ENCODE peak calls at places on chromosomes 3 and 15, in eight cellular contexts. One of them, this sample, is unnamed. For H3K4me1, the result is how much of the 10 kb centered on the place peaks cover.

GRCh38 chr15:78807359-78807758 is 3.9 kb downstream of the ADAMTS7 start:
- DNase-seq in CD4-positive, alpha-beta memory T cell: no peak
- DNase-seq in lung: no peak
- DNase-seq in stomach: no peak
- DNase-seq in IMR-90: no peak
- DNase-seq in SK-N-SH: no peak
- DNase-seq in CD4-positive, CD25-positive, alpha-beta regulatory T cell: no peak
- DNase-seq in heart right ventricle: no peak
- DNase-seq in this sample: no peak

GRCh38 chr3:30500666-30501399 is 105.6 kb upstream of the TGFBR2 start:
- DNase-seq in CD4-positive, alpha-beta memory T cell: no peak
- DNase-seq in lung: no peak
- DNase-seq in stomach: no peak
- DNase-seq in IMR-90: no peak
- DNase-seq in SK-N-SH: no peak
- DNase-seq in CD4-positive, CD25-positive, alpha-beta regulatory T cell: no peak
- DNase-seq in heart right ventricle: no peak
- DNase-seq in this sample: no peak

GRCh38 chr3:27356976-27357375 is 12.2 kb downstream of the NEK10 start:
- DNase-seq in CD4-positive, alpha-beta memory T cell: no peak
- DNase-seq in lung: no peak
- DNase-seq in stomach: no peak
- DNase-seq in IMR-90: no peak
- DNase-seq in SK-N-SH: no peak
- DNase-seq in CD4-positive, CD25-positive, alpha-beta regulatory T cell: no peak
- DNase-seq in heart right ventricle: no peak
- DNase-seq in this sample: no peak

GRCh38 chr3:9147215-9147895 is 102.1 kb downstream of the SRGAP3 start:
- DNase-seq in CD4-positive, alpha-beta memory T cell: no peak
- DNase-seq in lung: no peak
- DNase-seq in stomach: no peak
- DNase-seq in IMR-90: no peak
- DNase-seq in SK-N-SH: no peak
- DNase-seq in CD4-positive, CD25-positive, alpha-beta regulatory T cell: no peak
- DNase-seq in heart right ventricle: no peak
- DNase-seq in this sample: no peak

GRCh38 chr3:102299125-102299877 is 135.5 kb upstream of the ZPLD1 start:
- DNase-seq in CD4-positive, alpha-beta memory T cell: no peak
- DNase-seq in lung: no peak
- DNase-seq in stomach: no peak
- DNase-seq in IMR-90: no peak
- DNase-seq in SK-N-SH: no peak
- DNase-seq in CD4-positive, CD25-positive, alpha-beta regulatory T cell: no peak
- DNase-seq in heart right ventricle: no peak
- DNase-seq in this sample: no peak

GRCh38 chr15:70473623-70474366 is 289.6 kb downstream of the UACA start:
- DNase-seq in CD4-positive, alpha-beta memory T cell: no peak
- DNase-seq in lung: no peak
- DNase-seq in stomach: no peak
- DNase-seq in IMR-90: no peak
- DNase-seq in SK-N-SH: no peak
- DNase-seq in CD4-positive, CD25-positive, alpha-beta regulatory T cell: no peak
- DNase-seq in heart right ventricle: no peak
- DNase-seq in this sample: no peak

GRCh38 chr15:85380860-85381535 is 595 bp downstream of the AKAP13 start:
- DNase-seq in CD4-positive, alpha-beta memory T cell: peak
- DNase-seq in lung: peak
- DNase-seq in stomach: peak
- DNase-seq in IMR-90: no peak
- DNase-seq in SK-N-SH: peak
- DNase-seq in CD4-positive, CD25-positive, alpha-beta regulatory T cell: peak
- DNase-seq in heart right ventricle: no peak
- DNase-seq in this sample: peak

GRCh38 chr3:175163686-175164085 is 304.6 kb downstream of the NAALADL2 start:
- DNase-seq in CD4-positive, alpha-beta memory T cell: no peak
- DNase-seq in lung: no peak
- DNase-seq in stomach: no peak
- DNase-seq in IMR-90: no peak
- DNase-seq in SK-N-SH: no peak
- DNase-seq in CD4-positive, CD25-positive, alpha-beta regulatory T cell: no peak
- DNase-seq in heart right ventricle: no peak
- DNase-seq in this sample: no peak

GRCh38 chr15:93121089-93121488 is 32.1 kb upstream of the RGMA start:
- DNase-seq in CD4-positive, alpha-beta memory T cell: no peak
- DNase-seq in lung: no peak
- DNase-seq in stomach: no peak
- DNase-seq in IMR-90: no peak
- DNase-seq in SK-N-SH: no peak
- DNase-seq in CD4-positive, CD25-positive, alpha-beta regulatory T cell: no peak
- DNase-seq in heart right ventricle: no peak
- DNase-seq in this sample: no peak

GRCh38 chr3:98034036-98034435 is 1.1 kb downstream of the GABRR3 start:
- DNase-seq in CD4-positive, alpha-beta memory T cell: no peak
- DNase-seq in lung: no peak
- DNase-seq in stomach: no peak
- DNase-seq in IMR-90: no peak
- DNase-seq in SK-N-SH: no peak
- DNase-seq in CD4-positive, CD25-positive, alpha-beta regulatory T cell: no peak
- DNase-seq in heart right ventricle: no peak
- DNase-seq in this sample: no peak

GRCh38 chr3:3334456-3334855 is 155.0 kb upstream of the CRBN start:
- DNase-seq in CD4-positive, alpha-beta memory T cell: no peak
- DNase-seq in lung: no peak
- DNase-seq in stomach: no peak
- DNase-seq in IMR-90: no peak
- DNase-seq in SK-N-SH: no peak
- DNase-seq in CD4-positive, CD25-positive, alpha-beta regulatory T cell: no peak
- DNase-seq in heart right ventricle: no peak
- DNase-seq in this sample: no peak

GRCh38 chr3:127970966-127971592 is 56.0 kb downstream of the KBTBD12 start:
- DNase-seq in CD4-positive, alpha-beta memory T cell: no peak
- DNase-seq in lung: no peak
- DNase-seq in stomach: no peak
- DNase-seq in IMR-90: peak
- DNase-seq in SK-N-SH: peak
- DNase-seq in CD4-positive, CD25-positive, alpha-beta regulatory T cell: peak
- DNase-seq in heart right ventricle: peak
- DNase-seq in this sample: no peak

GRCh38 chr3:49867871-49868321 is 1.8 kb downstream of the CAMKV start:
- DNase-seq in CD4-positive, alpha-beta memory T cell: no peak
- DNase-seq in lung: no peak
- DNase-seq in stomach: no peak
- DNase-seq in IMR-90: peak
- DNase-seq in SK-N-SH: no peak
- DNase-seq in CD4-positive, CD25-positive, alpha-beta regulatory T cell: peak
- DNase-seq in heart right ventricle: no peak
- DNase-seq in this sample: peak

GRCh38 chr3:64354221-64354620 is 129.0 kb upstream of the PRICKLE2 start:
- DNase-seq in CD4-positive, alpha-beta memory T cell: no peak
- DNase-seq in lung: no peak
- DNase-seq in stomach: no peak
- DNase-seq in IMR-90: peak
- DNase-seq in SK-N-SH: no peak
- DNase-seq in CD4-positive, CD25-positive, alpha-beta regulatory T cell: no peak
- DNase-seq in heart right ventricle: no peak
- DNase-seq in this sample: no peak

GRCh38 chr3:124780767-124781485 is 50.7 kb downstream of the UMPS start:
- DNase-seq in CD4-positive, alpha-beta memory T cell: no peak
- DNase-seq in lung: no peak
- DNase-seq in stomach: no peak
- DNase-seq in IMR-90: peak
- DNase-seq in SK-N-SH: peak
- DNase-seq in CD4-positive, CD25-positive, alpha-beta regulatory T cell: no peak
- DNase-seq in heart right ventricle: peak
- DNase-seq in this sample: peak
- H3K4me1 ChIP-seq in CD4-positive, alpha-beta memory T cell: under half
- H3K4me1 ChIP-seq in lung: under half
- H3K4me1 ChIP-seq in stomach: under half
- H3K4me1 ChIP-seq in IMR-90: under half
- H3K4me1 ChIP-seq in SK-N-SH: half or more
- H3K4me1 ChIP-seq in CD4-positive, CD25-positive, alpha-beta regulatory T cell: under half
- H3K4me1 ChIP-seq in heart right ventricle: half or more
- H3K4me1 ChIP-seq in this sample: under half

GRCh38 chr3:166570136-166570535 is 732.9 kb upstream of the BCHE start:
- DNase-seq in CD4-positive, alpha-beta memory T cell: no peak
- DNase-seq in lung: no peak
- DNase-seq in stomach: no peak
- DNase-seq in IMR-90: no peak
- DNase-seq in SK-N-SH: no peak
- DNase-seq in CD4-positive, CD25-positive, alpha-beta regulatory T cell: no peak
- DNase-seq in heart right ventricle: no peak
- DNase-seq in this sample: no peak

GRCh38 chr3:166575166-166575565 is 737.9 kb upstream of the BCHE start:
- DNase-seq in CD4-positive, alpha-beta memory T cell: no peak
- DNase-seq in lung: no peak
- DNase-seq in stomach: no peak
- DNase-seq in IMR-90: no peak
- DNase-seq in SK-N-SH: no peak
- DNase-seq in CD4-positive, CD25-positive, alpha-beta regulatory T cell: no peak
- DNase-seq in heart right ventricle: no peak
- DNase-seq in this sample: no peak
- H3K4me3 ChIP-seq in CD4-positive, alpha-beta memory T cell: no peak
- H3K4me3 ChIP-seq in lung: no peak
- H3K4me3 ChIP-seq in stomach: no peak
- H3K4me3 ChIP-seq in IMR-90: no peak
- H3K4me3 ChIP-seq in SK-N-SH: no peak
- H3K4me3 ChIP-seq in CD4-positive, CD25-positive, alpha-beta regulatory T cell: no peak
- H3K4me3 ChIP-seq in heart right ventricle: no peak
- H3K4me3 ChIP-seq in this sample: peak

GRCh38 chr15:88990185-88990679 is 77.1 kb upstream of the MFGE8 start:
- DNase-seq in CD4-positive, alpha-beta memory T cell: no peak
- DNase-seq in lung: no peak
- DNase-seq in stomach: no peak
- DNase-seq in IMR-90: no peak
- DNase-seq in SK-N-SH: peak
- DNase-seq in CD4-positive, CD25-positive, alpha-beta regulatory T cell: no peak
- DNase-seq in heart right ventricle: no peak
- DNase-seq in this sample: no peak

GRCh38 chr15:88989578-88989977 is 76.4 kb upstream of the MFGE8 start:
- DNase-seq in CD4-positive, alpha-beta memory T cell: no peak
- DNase-seq in lung: no peak
- DNase-seq in stomach: no peak
- DNase-seq in IMR-90: peak
- DNase-seq in SK-N-SH: no peak
- DNase-seq in CD4-positive, CD25-positive, alpha-beta regulatory T cell: no peak
- DNase-seq in heart right ventricle: no peak
- DNase-seq in this sample: no peak

GRCh38 chr15:88986949-88987589 is 73.9 kb upstream of the MFGE8 start:
- DNase-seq in CD4-positive, alpha-beta memory T cell: no peak
- DNase-seq in lung: no peak
- DNase-seq in stomach: no peak
- DNase-seq in IMR-90: no peak
- DNase-seq in SK-N-SH: no peak
- DNase-seq in CD4-positive, CD25-positive, alpha-beta regulatory T cell: no peak
- DNase-seq in heart right ventricle: no peak
- DNase-seq in this sample: no peak

GRCh38 chr15:88987590-88987950 is 74.4 kb upstream of the MFGE8 start:
- DNase-seq in CD4-positive, alpha-beta memory T cell: no peak
- DNase-seq in lung: no peak
- DNase-seq in stomach: no peak
- DNase-seq in IMR-90: no peak
- DNase-seq in SK-N-SH: no peak
- DNase-seq in CD4-positive, CD25-positive, alpha-beta regulatory T cell: no peak
- DNase-seq in heart right ventricle: no peak
- DNase-seq in this sample: no peak

DNA sequence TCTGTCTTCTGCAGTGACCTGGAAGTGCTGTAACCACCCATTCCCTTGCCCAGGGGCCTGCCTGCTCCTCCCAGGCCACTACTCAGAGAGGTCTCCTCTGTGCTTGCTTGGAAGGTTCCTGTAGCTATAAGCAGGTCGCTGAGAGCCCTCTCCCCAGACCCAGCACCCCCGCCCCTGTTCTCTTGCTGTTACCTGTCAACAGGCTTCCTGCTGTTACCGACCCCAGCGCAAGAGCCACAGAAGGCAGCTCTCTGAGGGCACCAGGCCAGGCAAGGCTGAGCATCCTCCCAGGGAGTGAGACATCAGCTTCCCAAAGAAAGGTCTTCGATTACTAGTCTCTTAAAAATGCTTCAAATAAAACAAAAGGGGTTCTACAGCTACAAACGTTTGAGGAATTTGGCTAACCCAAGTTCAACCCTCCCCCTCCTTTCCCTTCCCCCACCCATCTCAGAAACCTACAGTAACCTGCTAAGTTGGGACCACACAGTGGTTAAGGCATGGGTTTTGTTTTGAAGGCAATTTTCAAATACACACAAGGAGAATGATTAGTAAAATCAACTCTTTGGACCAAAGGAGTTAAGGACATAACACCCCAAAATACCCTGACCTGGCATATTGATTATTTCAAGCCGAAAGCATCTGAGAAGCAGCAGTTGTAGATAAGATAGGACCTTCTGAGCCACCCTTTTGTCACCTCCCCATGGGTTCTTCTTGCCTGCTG is 74.9 kb upstream of the MFGE8 start:
- DNase-seq in CD4-positive, alpha-beta memory T cell: no peak
- DNase-seq in lung: no peak
- DNase-seq in stomach: no peak
- DNase-seq in IMR-90: peak
- DNase-seq in SK-N-SH: no peak
- DNase-seq in CD4-positive, CD25-positive, alpha-beta regulatory T cell: no peak
- DNase-seq in heart right ventricle: no peak
- DNase-seq in this sample: no peak
- H3K4me1 ChIP-seq in CD4-positive, alpha-beta memory T cell: under half
- H3K4me1 ChIP-seq in lung: under half
- H3K4me1 ChIP-seq in stomach: under half
- H3K4me1 ChIP-seq in IMR-90: under half
- H3K4me1 ChIP-seq in SK-N-SH: under half
- H3K4me1 ChIP-seq in CD4-positive, CD25-positive, alpha-beta regulatory T cell: under half
- H3K4me1 ChIP-seq in heart right ventricle: under half
- H3K4me1 ChIP-seq in this sample: under half

GRCh38 chr15:90396321-90396720 is 8.3 kb downstream of the IQGAP1 start:
- DNase-seq in CD4-positive, alpha-beta memory T cell: no peak
- DNase-seq in lung: no peak
- DNase-seq in stomach: no peak
- DNase-seq in IMR-90: no peak
- DNase-seq in SK-N-SH: no peak
- DNase-seq in CD4-positive, CD25-positive, alpha-beta regulatory T cell: no peak
- DNase-seq in heart right ventricle: no peak
- DNase-seq in this sample: no peak
- H3K4me3 ChIP-seq in CD4-positive, alpha-beta memory T cell: no peak
- H3K4me3 ChIP-seq in lung: no peak
- H3K4me3 ChIP-seq in stomach: no peak
- H3K4me3 ChIP-seq in IMR-90: no peak
- H3K4me3 ChIP-seq in SK-N-SH: no peak
- H3K4me3 ChIP-seq in CD4-positive, CD25-positive, alpha-beta regulatory T cell: no peak
- H3K4me3 ChIP-seq in heart right ventricle: no peak
- H3K4me3 ChIP-seq in this sample: no peak

DNA sequence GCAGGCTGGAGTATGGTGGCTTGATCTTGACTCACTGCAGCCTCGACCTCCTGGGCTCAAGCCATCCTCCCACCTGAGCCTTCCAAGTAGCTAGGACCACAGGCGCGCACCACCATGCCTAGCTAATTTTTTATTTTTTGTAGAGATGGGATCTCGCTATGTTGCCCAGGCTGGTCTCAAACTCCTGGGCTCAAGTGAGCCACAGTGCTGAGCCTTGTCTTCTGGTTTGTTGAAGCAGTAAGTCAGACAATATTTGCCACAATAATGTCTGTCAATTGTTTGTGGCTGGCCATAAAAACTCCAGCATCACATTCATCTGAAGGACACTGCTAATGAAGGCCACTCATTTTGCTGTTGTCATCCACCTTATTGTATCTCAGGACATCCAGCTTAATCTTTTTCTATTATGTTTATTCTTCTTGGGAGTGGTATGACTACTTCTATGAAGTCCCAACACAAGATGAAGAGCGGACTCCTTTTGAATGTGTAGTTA is 185.9 kb downstream of the FNDC3B start:
- DNase-seq in CD4-positive, alpha-beta memory T cell: no peak
- DNase-seq in lung: no peak
- DNase-seq in stomach: no peak
- DNase-seq in IMR-90: no peak
- DNase-seq in SK-N-SH: no peak
- DNase-seq in CD4-positive, CD25-positive, alpha-beta regulatory T cell: no peak
- DNase-seq in heart right ventricle: no peak
- DNase-seq in this sample: no peak
- H3K4me1 ChIP-seq in CD4-positive, alpha-beta memory T cell: under half
- H3K4me1 ChIP-seq in lung: under half
- H3K4me1 ChIP-seq in stomach: under half
- H3K4me1 ChIP-seq in IMR-90: under half
- H3K4me1 ChIP-seq in SK-N-SH: under half
- H3K4me1 ChIP-seq in CD4-positive, CD25-positive, alpha-beta regulatory T cell: under half
- H3K4me1 ChIP-seq in heart right ventricle: half or more
- H3K4me1 ChIP-seq in this sample: under half

This sample was measured in kidney.